ENCODE peak calls at places on chromosomes 12 and 14, in seven cellular contexts. L, I, N, E, X, C and R are unnamed samples.
A peak's percentile ranks its signal among the peaks of the same experiment; 100 is the strongest.

GRCh38 chr12:130439250-130439649 is 101.6 kb downstream of the PIWIL1 start:
- DNase-seq in N (no peak), C (no peak), I (no peak), X (no peak), E (no peak), L (no peak), R (no peak)

GRCh38 chr12:47052274-47052673 is 27.1 kb upstream of the PCED1B start:
- DNase-seq in L (no peak), E (no peak), N (no peak), X (no peak), I (no peak), C (no peak), R (no peak)

GRCh38 chr14:89277229-89277628 is 139.8 kb downstream of the FOXN3 start:
- DNase-seq in C (no peak), E (no peak), X (no peak), I (no peak), N (no peak), L (no peak), R (no peak)

GRCh38 chr12:112439769-112440168 is 21.0 kb downstream of the PTPN11 start:
- DNase-seq in L (no peak), I (no peak), C (no peak), X (no peak), N (no peak), E (no peak), R (no peak)

GRCh38 chr12:26940820-26941219 is 2.5 kb downstream of the FGFR1OP2 start:
- DNase-seq in E (no peak), C (no peak), N (no peak), X (no peak), L (no peak), I (peak; percentile 14), R (no peak)

GRCh38 chr12:2739832-2740641 is 54.7 kb upstream of the FKBP4 start:
- DNase-seq in C (no peak), X (peak; percentile 64), E (no peak), L (no peak), N (peak; percentile 11), I (peak; percentile 30), R (no peak)

GRCh38 chr12:100404769-100405407 is 48.0 kb downstream of the SLC17A8 start:
- DNase-seq in C (no peak), N (peak; percentile 55), L (no peak), I (peak; percentile 41), E (peak; percentile 1), X (peak; percentile 51), R (peak; percentile 14)

GRCh38 chr14:67269338-67270060 is 28.3 kb downstream of the PALS1 start:
- DNase-seq in C (no peak), X (no peak), E (no peak), I (peak; percentile 30), L (no peak), N (no peak), R (peak; percentile 69)

GRCh38 chr12:718756-719138 is 33.6 kb upstream of the WNK1 start:
- DNase-seq in E (no peak), C (no peak), X (no peak), I (no peak), N (no peak), L (no peak), R (no peak)

GRCh38 chr12:51953925-51954324 is 2.4 kb downstream of the ACVR1B start:
- DNase-seq in X (no peak), N (no peak), C (no peak), L (no peak), I (no peak), E (no peak), R (no peak)

GRCh38 chr12:49867580-49868341 is 24.9 kb upstream of the BCDIN3D start:
- DNase-seq in E (no peak), N (no peak), I (no peak), C (no peak), X (peak; percentile 35), L (no peak), R (no peak)

GRCh38 chr14:105616802-105617192 is 90.4 kb downstream of the TMEM121 start:
- DNase-seq in X (no peak), N (no peak), E (no peak), L (no peak), I (no peak), C (no peak), R (no peak)

GRCh38 chr14:67265131-67265530 is 23.9 kb downstream of the PALS1 start:
- DNase-seq in N (no peak), I (peak; percentile 40), C (no peak), E (no peak), X (peak; percentile 51), L (no peak), R (no peak)

GRCh38 chr12:70332236-70332635 is 33.9 kb upstream of the KCNMB4 start:
- DNase-seq in N (no peak), L (no peak), I (no peak), C (no peak), E (no peak), X (no peak), R (no peak)